ENCODE peak calls at places on chromosomes 3 and 15, in seven cellular contexts. D is GF-D8, Y is HTR-8/SVneo, E is aorta, P is WERI-Rb-1, B is dorsolateral prefrontal cortex, M is fibroblast of mammary gland. Z is an unnamed sample.

GRCh38 chr3:49351521-49352011 is 6.6 kb downstream of the GPX1 start:
- DNase-seq in D (peak), Y (no peak), E (no peak), P (no peak), B (no peak), M (peak), Z (no peak)

GRCh38 chr3:189148090-189148507 is 23.7 kb upstream of the TPRG1 start:
- DNase-seq in D (no peak), Y (peak), E (peak), P (peak), B (peak), M (peak), Z (peak)

GRCh38 chr3:123757281-123757940 is 126.7 kb downstream of the MYLK start:
- DNase-seq in D (peak), Y (no peak), E (peak), P (no peak), B (peak), M (no peak), Z (no peak)

GRCh38 chr15:101255066-101255415 is 3.2 kb upstream of the CHSY1 start:
- DNase-seq in D (no peak), Y (no peak), E (no peak), P (no peak), B (no peak), M (no peak), Z (no peak)

GRCh38 chr3:21435871-21436270 is 315.1 kb downstream of the ZNF385D start:
- DNase-seq in D (no peak), Y (peak), E (no peak), P (no peak), B (no peak), M (peak), Z (no peak)

GRCh38 chr3:14988988-14989394 is 41.6 kb downstream of the NR2C2 start:
- DNase-seq in D (no peak), Y (no peak), E (no peak), P (peak), B (no peak), M (peak), Z (peak)

GRCh38 chr15:33547876-33548275 is 237.1 kb downstream of the RYR3 start:
- DNase-seq in D (no peak), Y (peak), E (peak), P (no peak), B (no peak), M (peak), Z (no peak)

GRCh38 chr3:194322701-194323174 is 28.4 kb downstream of the CPN2 start:
- DNase-seq in D (no peak), Y (peak), E (no peak), P (peak), B (no peak), M (peak), Z (peak)

GRCh38 chr3:105328338-105328730 is 38.4 kb upstream of the ALCAM start:
- DNase-seq in D (no peak), Y (no peak), E (no peak), P (no peak), B (no peak), M (peak), Z (no peak)

GRCh38 chr3:101780661-101781060 is 1.6 kb downstream of the NXPE3 start:
- DNase-seq in D (peak), Y (peak), E (no peak), P (no peak), B (peak), M (peak), Z (no peak)

GRCh38 chr15:25057574-25057973 is 102.8 kb downstream of the SNRPN start:
- DNase-seq in D (no peak), Y (no peak), E (no peak), P (no peak), B (no peak), M (no peak), Z (no peak)

GRCh38 chr15:88342666-88343065 is 86.1 kb upstream of the NTRK3 start:
- DNase-seq in D (no peak), Y (no peak), E (no peak), P (no peak), B (no peak), M (no peak), Z (no peak)

GRCh38 chr3:171838218-171838720 is 4.9 kb upstream of the TMEM212 start:
- DNase-seq in D (no peak), Y (no peak), E (peak), P (no peak), B (peak), M (peak), Z (no peak)

GRCh38 chr15:101112336-101113113 is 139.3 kb downstream of the CHSY1 start:
- DNase-seq in D (no peak), Y (no peak), E (no peak), P (no peak), B (no peak), M (no peak), Z (no peak)

GRCh38 chr3:186099178-186099577 is 9.7 kb downstream of the ETV5 start:
- DNase-seq in D (no peak), Y (no peak), E (peak), P (peak), B (peak), M (peak), Z (no peak)

GRCh38 chr3:13049400-13049799 is 23.8 kb downstream of the IQSEC1 start:
- DNase-seq in D (no peak), Y (no peak), E (no peak), P (no peak), B (no peak), M (no peak), Z (no peak)

GRCh38 chr15:40320931-40321371 is 2.5 kb upstream of the INAFM2 start:
- DNase-seq in D (peak), Y (peak), E (peak), P (peak), B (peak), M (peak), Z (no peak)

GRCh38 chr3:188187055-188187454 is 33.1 kb downstream of the LPP start:
- DNase-seq in D (no peak), Y (no peak), E (no peak), P (no peak), B (no peak), M (peak), Z (no peak)

GRCh38 chr3:176078916-176079315 is 1118.4 kb downstream of the TBL1XR1 start:
- DNase-seq in D (no peak), Y (no peak), E (no peak), P (no peak), B (no peak), M (peak), Z (no peak)

GRCh38 chr3:58013973-58014649 is 5.9 kb downstream of the FLNB start:
- DNase-seq in D (no peak), Y (no peak), E (peak), P (no peak), B (peak), M (peak), Z (no peak)

GRCh38 chr3:117234321-117234720 is 524.7 kb downstream of the TUSC7 start:
- DNase-seq in D (no peak), Y (no peak), E (no peak), P (no peak), B (no peak), M (no peak), Z (no peak)

GRCh38 chr15:85100186-85100937 is 118.7 kb downstream of the PDE8A start:
- DNase-seq in D (peak), Y (no peak), E (no peak), P (no peak), B (no peak), M (no peak), Z (no peak)

GRCh38 chr3:108091498-108092259 is 848 bp upstream of the CD47 start:
- DNase-seq in D (no peak), Y (no peak), E (no peak), P (no peak), B (no peak), M (no peak), Z (peak)

GRCh38 chr3:192917508-192918274 is at the start of gene MB21D2:
- DNase-seq in D (no peak), Y (peak), E (peak), P (peak), B (peak), M (peak), Z (peak)

GRCh38 chr3:67783281-67784250 is 129.2 kb upstream of the SUCLG2 start:
- DNase-seq in D (no peak), Y (no peak), E (no peak), P (no peak), B (no peak), M (no peak), Z (no peak)

GRCh38 chr15:37220949-37221670 is 120.8 kb upstream of the MEIS2 start:
- DNase-seq in D (no peak), Y (no peak), E (no peak), P (peak), B (no peak), M (no peak), Z (no peak)

GRCh38 chr15:70892002-70892911 is at the start of the genes LRRC49 and THAP10:
- DNase-seq in D (no peak), Y (peak), E (peak), P (peak), B (peak), M (peak), Z (peak)

GRCh38 chr3:35528728-35529127 is 110.6 kb upstream of the ARPP21 start:
- DNase-seq in D (no peak), Y (no peak), E (no peak), P (no peak), B (no peak), M (no peak), Z (no peak)

GRCh38 chr3:11530153-11530721 is 113.5 kb downstream of the VGLL4 start:
- DNase-seq in D (no peak), Y (peak), E (peak), P (no peak), B (no peak), M (peak), Z (no peak)

GRCh38 chr3:188217011-188217463 is 63.1 kb downstream of the LPP start:
- DNase-seq in D (no peak), Y (no peak), E (no peak), P (no peak), B (no peak), M (no peak), Z (no peak)

GRCh38 chr3:151263126-151263525 is 15.2 kb downstream of the P2RY14 start:
- DNase-seq in D (no peak), Y (no peak), E (no peak), P (no peak), B (no peak), M (peak), Z (no peak)

GRCh38 chr3:87270908-87271727 is 5.3 kb downstream of the POU1F1 start:
- DNase-seq in D (peak), Y (no peak), E (no peak), P (no peak), B (no peak), M (no peak), Z (no peak)

GRCh38 chr15:31177936-31178335 is 76.4 kb upstream of the TRPM1 start:
- DNase-seq in D (no peak), Y (no peak), E (no peak), P (no peak), B (no peak), M (no peak), Z (no peak)

GRCh38 chr15:37071134-37071533 is 29.2 kb downstream of the MEIS2 start:
- DNase-seq in D (no peak), Y (no peak), E (no peak), P (no peak), B (no peak), M (no peak), Z (no peak)

Z was measured in activated T-cell treated with anti-CD3 and anti-CD28 coated beads for 48 hours.